ENCODE peak calls at places on chromosomes 1 and 21, in eight cellular contexts. One of them, this sample, is unnamed.

GRCh38 chr1:99639945-99640344 is 6.0 kb upstream of the PALMD start:
- DNase-seq in tibial artery: no peak
- DNase-seq in Peyer's patch: no peak
- DNase-seq in endodermal cell: no peak
- DNase-seq in astrocyte: no peak
- DNase-seq in A673: no peak
- DNase-seq in HFF-Myc: no peak
- DNase-seq in IMR-90: no peak
- DNase-seq in this sample: no peak

GRCh38 chr1:157151068-157151467 is 12.9 kb upstream of the ETV3 start:
- DNase-seq in tibial artery: no peak
- DNase-seq in Peyer's patch: no peak
- DNase-seq in endodermal cell: no peak
- DNase-seq in astrocyte: no peak
- DNase-seq in A673: no peak
- DNase-seq in HFF-Myc: no peak
- DNase-seq in IMR-90: no peak
- DNase-seq in this sample: no peak

GRCh38 chr1:61348025-61348665 is 265.8 kb downstream of the NFIA start:
- DNase-seq in tibial artery: no peak
- DNase-seq in Peyer's patch: no peak
- DNase-seq in endodermal cell: no peak
- DNase-seq in astrocyte: no peak
- DNase-seq in A673: no peak
- DNase-seq in HFF-Myc: no peak
- DNase-seq in IMR-90: no peak
- DNase-seq in this sample: no peak

GRCh38 chr1:15427280-15427666 is 11.0 kb upstream of the CTRC start:
- DNase-seq in tibial artery: no peak
- DNase-seq in Peyer's patch: no peak
- DNase-seq in endodermal cell: no peak
- DNase-seq in astrocyte: no peak
- DNase-seq in A673: no peak
- DNase-seq in HFF-Myc: no peak
- DNase-seq in IMR-90: no peak
- DNase-seq in this sample: no peak

GRCh38 chr1:101311146-101311892 is 74.5 kb downstream of the S1PR1 start:
- DNase-seq in tibial artery: no peak
- DNase-seq in Peyer's patch: no peak
- DNase-seq in endodermal cell: no peak
- DNase-seq in astrocyte: no peak
- DNase-seq in A673: no peak
- DNase-seq in HFF-Myc: no peak
- DNase-seq in IMR-90: no peak
- DNase-seq in this sample: no peak

GRCh38 chr1:20663969-20664715 is 3.0 kb upstream of the DDOST start:
- DNase-seq in tibial artery: no peak
- DNase-seq in Peyer's patch: no peak
- DNase-seq in endodermal cell: peak; percentile 33
- DNase-seq in astrocyte: no peak
- DNase-seq in A673: no peak
- DNase-seq in HFF-Myc: no peak
- DNase-seq in IMR-90: no peak
- DNase-seq in this sample: no peak

GRCh38 chr1:42981406-42981805 is 22.7 kb upstream of the SLC2A1 start:
- DNase-seq in tibial artery: no peak
- DNase-seq in Peyer's patch: no peak
- DNase-seq in endodermal cell: no peak
- DNase-seq in astrocyte: no peak
- DNase-seq in A673: peak; percentile 40
- DNase-seq in HFF-Myc: no peak
- DNase-seq in IMR-90: no peak
- DNase-seq in this sample: no peak

GRCh38 chr1:47188901-47189785 is 693 bp downstream of the PDZK1IP1 start:
- DNase-seq in tibial artery: peak; percentile 59
- DNase-seq in Peyer's patch: no peak
- DNase-seq in endodermal cell: no peak
- DNase-seq in astrocyte: no peak
- DNase-seq in A673: no peak
- DNase-seq in HFF-Myc: no peak
- DNase-seq in IMR-90: no peak
- DNase-seq in this sample: no peak

GRCh38 chr1:228225740-228226139 is 17.9 kb downstream of the OBSCN start:
- DNase-seq in tibial artery: no peak
- DNase-seq in Peyer's patch: no peak
- DNase-seq in endodermal cell: no peak
- DNase-seq in astrocyte: no peak
- DNase-seq in A673: no peak
- DNase-seq in HFF-Myc: no peak
- DNase-seq in IMR-90: no peak
- DNase-seq in this sample: no peak

GRCh38 chr1:58409826-58410225 is 136.7 kb downstream of the OMA1 start:
- DNase-seq in tibial artery: no peak
- DNase-seq in Peyer's patch: no peak
- DNase-seq in endodermal cell: no peak
- DNase-seq in astrocyte: peak; percentile 89
- DNase-seq in A673: no peak
- DNase-seq in HFF-Myc: peak; percentile 74
- DNase-seq in IMR-90: peak; percentile 27
- DNase-seq in this sample: peak; percentile 77

GRCh38 chr1:168288311-168289052 is 7.8 kb downstream of the TBX19 start:
- DNase-seq in tibial artery: no peak
- DNase-seq in Peyer's patch: no peak
- DNase-seq in endodermal cell: no peak
- DNase-seq in astrocyte: peak; percentile 64
- DNase-seq in A673: no peak
- DNase-seq in HFF-Myc: no peak
- DNase-seq in IMR-90: peak; percentile 65
- DNase-seq in this sample: no peak

GRCh38 chr1:101128211-101128727 is 102.7 kb upstream of the DPH5 start:
- DNase-seq in tibial artery: no peak
- DNase-seq in Peyer's patch: no peak
- DNase-seq in endodermal cell: peak; percentile 52
- DNase-seq in astrocyte: no peak
- DNase-seq in A673: no peak
- DNase-seq in HFF-Myc: no peak
- DNase-seq in IMR-90: no peak
- DNase-seq in this sample: no peak

GRCh38 chr1:247145279-247145678 is 26.5 kb downstream of the ZNF124 start:
- DNase-seq in tibial artery: no peak
- DNase-seq in Peyer's patch: no peak
- DNase-seq in endodermal cell: no peak
- DNase-seq in astrocyte: no peak
- DNase-seq in A673: no peak
- DNase-seq in HFF-Myc: no peak
- DNase-seq in IMR-90: no peak
- DNase-seq in this sample: no peak

GRCh38 chr21:33657124-33657842 is 15.0 kb downstream of the ITSN1 start:
- DNase-seq in tibial artery: no peak
- DNase-seq in Peyer's patch: no peak
- DNase-seq in endodermal cell: peak; percentile 24
- DNase-seq in astrocyte: no peak
- DNase-seq in A673: no peak
- DNase-seq in HFF-Myc: no peak
- DNase-seq in IMR-90: peak; percentile 34
- DNase-seq in this sample: no peak

GRCh38 chr1:91631718-91632330 is 131.2 kb downstream of the CDC7 start:
- DNase-seq in tibial artery: no peak
- DNase-seq in Peyer's patch: no peak
- DNase-seq in endodermal cell: no peak
- DNase-seq in astrocyte: no peak
- DNase-seq in A673: no peak
- DNase-seq in HFF-Myc: no peak
- DNase-seq in IMR-90: no peak
- DNase-seq in this sample: no peak

GRCh38 chr1:172450524-172450885 is 6.6 kb upstream of the PIGC start:
- DNase-seq in tibial artery: no peak
- DNase-seq in Peyer's patch: peak; percentile 77
- DNase-seq in endodermal cell: no peak
- DNase-seq in astrocyte: no peak
- DNase-seq in A673: no peak
- DNase-seq in HFF-Myc: no peak
- DNase-seq in IMR-90: no peak
- DNase-seq in this sample: no peak

GRCh38 chr1:165910764-165911421 is 83.5 kb downstream of the UCK2 start:
- DNase-seq in tibial artery: no peak
- DNase-seq in Peyer's patch: peak; percentile 89
- DNase-seq in endodermal cell: peak; percentile 49
- DNase-seq in astrocyte: no peak
- DNase-seq in A673: no peak
- DNase-seq in HFF-Myc: no peak
- DNase-seq in IMR-90: no peak
- DNase-seq in this sample: no peak

GRCh38 chr1:208093754-208094719 is 150.1 kb downstream of the PLXNA2 start:
- DNase-seq in tibial artery: peak; percentile 75
- DNase-seq in Peyer's patch: peak; percentile 76
- DNase-seq in endodermal cell: peak; percentile 95
- DNase-seq in astrocyte: peak; percentile 44
- DNase-seq in A673: peak; percentile 53
- DNase-seq in HFF-Myc: no peak
- DNase-seq in IMR-90: peak; percentile 58
- DNase-seq in this sample: peak; percentile 79

GRCh38 chr21:31710586-31710985 is 21.3 kb downstream of the SCAF4 start:
- DNase-seq in tibial artery: no peak
- DNase-seq in Peyer's patch: no peak
- DNase-seq in endodermal cell: no peak
- DNase-seq in astrocyte: peak; percentile 86
- DNase-seq in A673: no peak
- DNase-seq in HFF-Myc: no peak
- DNase-seq in IMR-90: peak; percentile 82
- DNase-seq in this sample: peak; percentile 91

DNA sequence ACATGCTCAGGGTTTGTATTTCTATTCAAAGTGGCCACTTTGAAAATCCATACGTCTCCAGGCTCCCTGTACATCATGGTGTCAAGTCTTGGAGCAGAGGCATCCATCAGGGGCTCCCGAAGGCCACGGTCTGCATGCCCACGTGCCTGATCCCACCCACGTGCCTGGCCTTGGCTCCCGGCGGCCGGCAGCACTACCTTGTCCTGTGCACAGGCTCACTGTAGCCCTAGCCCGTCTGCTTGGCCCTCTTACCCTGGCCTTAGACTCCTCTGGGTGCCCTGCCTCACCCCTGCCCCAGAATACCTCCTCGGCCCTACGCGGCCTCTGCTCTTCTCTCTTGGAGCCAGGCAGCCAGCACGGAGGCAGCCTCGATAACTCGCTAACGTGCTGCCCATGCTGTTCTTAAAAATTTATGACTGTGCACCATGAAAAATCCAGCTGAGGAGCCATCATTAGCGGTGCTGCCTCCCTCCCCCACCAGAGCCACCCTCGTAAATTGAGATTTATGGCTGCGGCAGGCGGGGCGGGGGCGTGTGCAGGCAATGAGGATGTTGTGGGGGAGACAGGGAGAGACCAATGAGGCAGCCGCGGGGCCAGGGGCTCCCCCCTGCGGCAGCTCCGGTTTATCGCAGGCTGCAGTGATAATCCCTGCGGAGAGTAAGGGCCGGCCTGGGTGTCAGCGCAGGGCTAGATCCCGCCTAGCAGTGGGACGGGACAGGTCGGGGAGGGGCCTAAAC is 24.6 kb downstream of the DMAP1 start:
- DNase-seq in tibial artery: peak; percentile 83
- DNase-seq in Peyer's patch: peak; percentile 81
- DNase-seq in endodermal cell: peak; percentile 96
- DNase-seq in astrocyte: no peak
- DNase-seq in A673: peak; percentile 95
- DNase-seq in HFF-Myc: peak; percentile 72
- DNase-seq in IMR-90: peak; percentile 25
- DNase-seq in this sample: peak; percentile 71
- TF ChIP-seq CTCF in tibial artery: peak; percentile 67
- TF ChIP-seq CTCF in Peyer's patch: peak; percentile 71
- TF ChIP-seq CTCF in endodermal cell: peak; percentile 86
- TF ChIP-seq CTCF in astrocyte: peak; percentile 17
- TF ChIP-seq CTCF in A673: peak; percentile 95
- TF ChIP-seq CTCF in HFF-Myc: peak; percentile 87
- TF ChIP-seq CTCF in IMR-90: peak; percentile 58
- TF ChIP-seq CTCF in this sample: peak; percentile 63

GRCh38 chr1:229620876-229621275 is 5.0 kb downstream of the TAF5L start:
- DNase-seq in tibial artery: no peak
- DNase-seq in Peyer's patch: no peak
- DNase-seq in endodermal cell: peak; percentile 6
- DNase-seq in astrocyte: peak; percentile 80
- DNase-seq in A673: no peak
- DNase-seq in HFF-Myc: no peak
- DNase-seq in IMR-90: peak; percentile 54
- DNase-seq in this sample: peak; percentile 96
- H3K4me3 ChIP-seq in tibial artery: no peak overlapping the region
- H3K4me3 ChIP-seq in Peyer's patch: no peak overlapping the region
- H3K4me3 ChIP-seq in endodermal cell: no peak overlapping the region
- H3K4me3 ChIP-seq in astrocyte: no peak overlapping the region
- H3K4me3 ChIP-seq in A673: no peak overlapping the region
- H3K4me3 ChIP-seq in HFF-Myc: no peak overlapping the region
- H3K4me3 ChIP-seq in IMR-90: no peak overlapping the region
- H3K4me3 ChIP-seq in this sample: no peak overlapping the region

GRCh38 chr1:222706815-222707214 is 5.5 kb downstream of the AIDA start:
- DNase-seq in tibial artery: no peak
- DNase-seq in Peyer's patch: no peak
- DNase-seq in endodermal cell: no peak
- DNase-seq in astrocyte: no peak
- DNase-seq in A673: no peak
- DNase-seq in HFF-Myc: no peak
- DNase-seq in IMR-90: no peak
- DNase-seq in this sample: no peak
- TF ChIP-seq CTCF in tibial artery: no peak
- TF ChIP-seq CTCF in Peyer's patch: no peak
- TF ChIP-seq CTCF in endodermal cell: peak; percentile 47
- TF ChIP-seq CTCF in astrocyte: no peak
- TF ChIP-seq CTCF in A673: no peak
- TF ChIP-seq CTCF in HFF-Myc: no peak
- TF ChIP-seq CTCF in IMR-90: no peak
- TF ChIP-seq CTCF in this sample: no peak

GRCh38 chr1:63828322-63829044 is 54.7 kb downstream of the ROR1 start:
- DNase-seq in tibial artery: no peak
- DNase-seq in Peyer's patch: no peak
- DNase-seq in endodermal cell: no peak
- DNase-seq in astrocyte: no peak
- DNase-seq in A673: no peak
- DNase-seq in HFF-Myc: no peak
- DNase-seq in IMR-90: no peak
- DNase-seq in this sample: no peak

GRCh38 chr1:63827411-63828321 is 53.8 kb downstream of the ROR1 start:
- DNase-seq in tibial artery: no peak
- DNase-seq in Peyer's patch: no peak
- DNase-seq in endodermal cell: no peak
- DNase-seq in astrocyte: peak; percentile 82
- DNase-seq in A673: no peak
- DNase-seq in HFF-Myc: no peak
- DNase-seq in IMR-90: peak; percentile 25
- DNase-seq in this sample: peak; percentile 76

GRCh38 chr1:63833346-63834065 is 59.7 kb downstream of the ROR1 start:
- DNase-seq in tibial artery: no peak
- DNase-seq in Peyer's patch: no peak
- DNase-seq in endodermal cell: no peak
- DNase-seq in astrocyte: no peak
- DNase-seq in A673: no peak
- DNase-seq in HFF-Myc: no peak
- DNase-seq in IMR-90: no peak
- DNase-seq in this sample: peak; percentile 52

GRCh38 chr1:63831409-63831808 is 57.6 kb downstream of the ROR1 start:
- DNase-seq in tibial artery: no peak
- DNase-seq in Peyer's patch: no peak
- DNase-seq in endodermal cell: no peak
- DNase-seq in astrocyte: no peak
- DNase-seq in A673: no peak
- DNase-seq in HFF-Myc: no peak
- DNase-seq in IMR-90: no peak
- DNase-seq in this sample: no peak

GRCh38 chr1:63829349-63830327 is 55.8 kb downstream of the ROR1 start:
- DNase-seq in tibial artery: no peak
- DNase-seq in Peyer's patch: no peak
- DNase-seq in endodermal cell: no peak
- DNase-seq in astrocyte: no peak
- DNase-seq in A673: peak; percentile 72
- DNase-seq in HFF-Myc: no peak
- DNase-seq in IMR-90: no peak
- DNase-seq in this sample: peak; percentile 56
- H3K4me3 ChIP-seq in tibial artery: peak overlapping the region; percentile 15
- H3K4me3 ChIP-seq in Peyer's patch: no peak overlapping the region
- H3K4me3 ChIP-seq in endodermal cell: no peak overlapping the region
- H3K4me3 ChIP-seq in astrocyte: no peak overlapping the region
- H3K4me3 ChIP-seq in A673: no peak overlapping the region
- H3K4me3 ChIP-seq in HFF-Myc: no peak overlapping the region
- H3K4me3 ChIP-seq in IMR-90: no peak overlapping the region
- H3K4me3 ChIP-seq in this sample: no peak overlapping the region

This sample was measured in AG10803.